ENCODE peak calls at places on chromosomes 6 and 20, in nine cellular contexts. R, W, L, Q, F, C, G, S and B are unnamed samples.

GRCh38 chr6:54993294-54993693 is 146.7 kb downstream of the FAM83B start:
- DNase-seq in R (no peak), W (no peak), L (no peak), Q (no peak), F (no peak), C (no peak), G (no peak), S (no peak), B (no peak)

GRCh38 chr20:62642666-62643520 is 590 bp downstream of the SLCO4A1 start:
- DNase-seq in R (peak), W (peak), L (no peak), Q (no peak), F (peak), C (peak), G (peak), S (no peak), B (no peak)

GRCh38 chr6:81793811-81794210 is 41.3 kb upstream of the TENT5A start:
- DNase-seq in R (no peak), W (no peak), L (no peak), Q (peak), F (no peak), C (peak), G (no peak), S (no peak), B (no peak)

GRCh38 chr6:137224890-137225198 is 5.7 kb upstream of the IFNGR1 start:
- DNase-seq in R (no peak), W (no peak), L (no peak), Q (no peak), F (no peak), C (no peak), G (no peak), S (no peak), B (no peak)

GRCh38 chr6:16803294-16804006 is 42.2 kb upstream of the ATXN1 start:
- DNase-seq in R (peak), W (no peak), L (no peak), Q (no peak), F (no peak), C (peak), G (no peak), S (no peak), B (no peak)

GRCh38 chr6:125868996-125869395 is 78.2 kb downstream of the NCOA7 start:
- DNase-seq in R (peak), W (no peak), L (no peak), Q (no peak), F (no peak), C (no peak), G (no peak), S (no peak), B (no peak)

GRCh38 chr6:36018339-36018738 is 6.1 kb downstream of the SLC26A8 start:
- DNase-seq in R (no peak), W (no peak), L (no peak), Q (no peak), F (no peak), C (no peak), G (no peak), S (no peak), B (no peak)

GRCh38 chr6:20870493-20870892 is 336.2 kb downstream of the CDKAL1 start:
- DNase-seq in R (no peak), W (no peak), L (no peak), Q (no peak), F (no peak), C (no peak), G (no peak), S (no peak), B (no peak)

GRCh38 chr6:70636589-70636988 is 31.1 kb upstream of the SMAP1 start:
- DNase-seq in R (no peak), W (no peak), L (no peak), Q (no peak), F (no peak), C (no peak), G (no peak), S (no peak), B (no peak)

GRCh38 chr6:129022011-129022553 is 139.1 kb downstream of the LAMA2 start:
- DNase-seq in R (no peak), W (no peak), L (no peak), Q (no peak), F (no peak), C (no peak), G (no peak), S (no peak), B (no peak)

GRCh38 chr6:33112148-33112547 is 36.4 kb downstream of the HLA-DPB1 start:
- DNase-seq in R (peak), W (no peak), L (no peak), Q (peak), F (no peak), C (peak), G (no peak), S (no peak), B (no peak)

GRCh38 chr20:45816951-45817651 is 4.7 kb downstream of the UBE2C start:
- DNase-seq in R (no peak), W (no peak), L (no peak), Q (no peak), F (no peak), C (no peak), G (no peak), S (no peak), B (no peak)

GRCh38 chr6:127592964-127593363 is 16.0 kb downstream of the C6orf58 start:
- DNase-seq in R (no peak), W (no peak), L (no peak), Q (no peak), F (no peak), C (no peak), G (no peak), S (no peak), B (no peak)

GRCh38 chr20:16537025-16537665 is 36.1 kb downstream of the KIF16B start:
- DNase-seq in R (no peak), W (no peak), L (no peak), Q (no peak), F (no peak), C (no peak), G (no peak), S (no peak), B (no peak)

GRCh38 chr6:110635096-110635495 is 158.7 kb upstream of the SLC22A16 start:
- DNase-seq in R (no peak), W (no peak), L (no peak), Q (no peak), F (no peak), C (no peak), G (no peak), S (no peak), B (no peak)

GRCh38 chr6:32114853-32115252 is 5.7 kb upstream of the TNXB start:
- DNase-seq in R (no peak), W (no peak), L (peak), Q (peak), F (no peak), C (peak), G (no peak), S (no peak), B (peak)

GRCh38 chr20:7113577-7114466 is 346.3 kb downstream of the BMP2 start:
- DNase-seq in R (peak), W (peak), L (no peak), Q (peak), F (no peak), C (peak), G (no peak), S (no peak), B (no peak)

GRCh38 chr6:19382676-19383075 is 454.5 kb upstream of the ID4 start:
- DNase-seq in R (no peak), W (peak), L (no peak), Q (no peak), F (no peak), C (no peak), G (no peak), S (no peak), B (no peak)

GRCh38 chr20:24589845-24590192 is 120.4 kb downstream of the SYNDIG1 start:
- DNase-seq in R (no peak), W (no peak), L (no peak), Q (no peak), F (no peak), C (no peak), G (no peak), S (no peak), B (no peak)

GRCh38 chr20:37945034-37945660 is 42.2 kb downstream of the VSTM2L start:
- DNase-seq in R (no peak), W (peak), L (no peak), Q (no peak), F (no peak), C (no peak), G (no peak), S (peak), B (no peak)

GRCh38 chr20:44606725-44607441 is 24.5 kb downstream of the PKIG start:
- DNase-seq in R (no peak), W (no peak), L (no peak), Q (no peak), F (no peak), C (no peak), G (no peak), S (no peak), B (no peak)